ENCODE peak calls at places on chromosomes 11 and 22, in nine cellular contexts. K is activated CD8-positive, alpha-beta memory T cell treated with anti-CD3 and anti-CD28 coated beads, Interleukin-2, amount 50 U/mL, for 48 hours; A is stimulated activated CD4-positive, alpha-beta T cell treated with anti-CD3 and anti-CD28 coated beads, Interleukin-12 subunit alpha, Interleukin-12 subunit beta, amount 100 ng/mL, for 24 hours; F is NCI-H460; L is fibroblast of villous mesenchyme; M is M059J; C is NCI-H345; D is amygdala; Z is heart left ventricle. P is an unnamed sample.
A peak's percentile ranks its signal among the peaks of the same experiment; 100 is the strongest.

GRCh38 chr22:46934746-46935491 is 172.5 kb downstream of the TBC1D22A start:
- DNase-seq in K (peak; percentile 53), A (no peak), F (peak; percentile 29), L (peak; percentile 97), M (peak; percentile 92), C (no peak), D (no peak), Z (no peak), P (peak; percentile 95)

GRCh38 chr11:85947431-85948272 is 92.5 kb downstream of the CCDC83 start:
- DNase-seq in K (no peak), A (peak; percentile 22), F (no peak), L (peak; percentile 93), M (peak; percentile 89), C (no peak), D (no peak), Z (no peak), P (peak; percentile 95)

GRCh38 chr22:24730864-24731263 is 43.7 kb downstream of the PIWIL3 start:
- DNase-seq in K (no peak), A (no peak), F (no peak), L (peak; percentile 77), M (no peak), C (no peak), D (no peak), Z (no peak), P (no peak)

GRCh38 chr11:9002920-9003572 is 755 bp downstream of the NRIP3 start:
- DNase-seq in K (no peak), A (peak; percentile 9), F (no peak), L (no peak), M (peak; percentile 41), C (peak; percentile 44), D (no peak), Z (no peak), P (peak; percentile 24)

GRCh38 chr11:61701298-61701993 is 21.3 kb downstream of the DAGLA start:
- DNase-seq in K (no peak), A (no peak), F (no peak), L (peak; percentile 21), M (no peak), C (peak; percentile 75), D (no peak), Z (no peak), P (no peak)

GRCh38 chr11:103609117-103610066 is 427.0 kb upstream of the DDI1 start:
- DNase-seq in K (no peak), A (no peak), F (no peak), L (peak; percentile 93), M (peak; percentile 98), C (no peak), D (no peak), Z (no peak), P (peak; percentile 89)

GRCh38 chr22:25488244-25489020 is 76.0 kb upstream of the GRK3 start:
- DNase-seq in K (peak; percentile 78), A (peak; percentile 44), F (peak; percentile 17), L (peak; percentile 57), M (peak; percentile 92), C (peak; percentile 59), D (peak; percentile 2), Z (peak; percentile 83), P (peak; percentile 93)

GRCh38 chr11:128741511-128741910 is 47.6 kb downstream of the FLI1 start:
- DNase-seq in K (no peak), A (no peak), F (no peak), L (no peak), M (no peak), C (no peak), D (no peak), Z (no peak), P (no peak)

GRCh38 chr11:114812698-114813097 is 134.4 kb downstream of the NXPE2 start:
- DNase-seq in K (no peak), A (no peak), F (no peak), L (no peak), M (no peak), C (no peak), D (no peak), Z (no peak), P (no peak)

GRCh38 chr11:291281-292210 is 2.6 kb downstream of the PGGHG start:
- DNase-seq in K (no peak), A (no peak), F (no peak), L (no peak), M (no peak), C (no peak), D (no peak), Z (peak; percentile 54), P (no peak)

GRCh38 chr11:128757886-128758612 is 64.2 kb downstream of the FLI1 start:
- DNase-seq in K (peak; percentile 72), A (peak; percentile 43), F (no peak), L (no peak), M (no peak), C (no peak), D (no peak), Z (no peak), P (no peak)

GRCh38 chr22:40423246-40423753 is 52.9 kb downstream of the SGSM3 start:
- DNase-seq in K (no peak), A (no peak), F (no peak), L (no peak), M (no peak), C (no peak), D (no peak), Z (no peak), P (no peak)

GRCh38 chr11:111565111-111565720 is 24.7 kb downstream of the LAYN start:
- DNase-seq in K (peak; percentile 70), A (peak; percentile 61), F (peak; percentile 65), L (peak; percentile 83), M (peak; percentile 69), C (peak; percentile 66), D (peak; percentile 34), Z (no peak), P (peak; percentile 83)

GRCh38 chr11:46106530-46107407 is 14.5 kb downstream of the PHF21A start:
- DNase-seq in K (no peak), A (no peak), F (no peak), L (peak; percentile 65), M (no peak), C (no peak), D (no peak), Z (no peak), P (peak; percentile 44)

GRCh38 chr22:20561882-20562281 is 54.5 kb downstream of the MED15 start:
- DNase-seq in K (no peak), A (no peak), F (no peak), L (peak; percentile 41), M (no peak), C (no peak), D (no peak), Z (no peak), P (no peak)

GRCh38 chr22:48167238-48167637 is 1404.8 kb downstream of the TBC1D22A start:
- DNase-seq in K (no peak), A (no peak), F (no peak), L (no peak), M (no peak), C (no peak), D (no peak), Z (no peak), P (no peak)

GRCh38 chr11:72220696-72221363 is 3.7 kb upstream of the INPPL1 start:
- DNase-seq in K (peak; percentile 47), A (no peak), F (no peak), L (no peak), M (no peak), C (no peak), D (no peak), Z (no peak), P (no peak)

GRCh38 chr11:19370100-19370861 is 129.5 kb upstream of the E2F8 start:
- DNase-seq in K (no peak), A (no peak), F (no peak), L (peak; percentile 44), M (peak; percentile 37), C (no peak), D (no peak), Z (no peak), P (peak; percentile 83)

GRCh38 chr11:61524963-61525587 is 16.5 kb downstream of the LRRC10B start:
- DNase-seq in K (no peak), A (no peak), F (no peak), L (no peak), M (no peak), C (no peak), D (no peak), Z (no peak), P (no peak)

GRCh38 chr11:707817-708420 is 1.9 kb downstream of the EPS8L2 start:
- DNase-seq in K (no peak), A (no peak), F (no peak), L (no peak), M (peak; percentile 55), C (no peak), D (no peak), Z (peak; percentile 54), P (no peak)

GRCh38 chr22:49858827-49859226 is 5.2 kb downstream of the ZBED4 start:
- DNase-seq in K (no peak), A (no peak), F (no peak), L (no peak), M (no peak), C (no peak), D (no peak), Z (no peak), P (no peak)

GRCh38 chr11:10322830-10323792 is 18.2 kb downstream of the ADM start:
- DNase-seq in K (peak; percentile 72), A (no peak), F (peak; percentile 71), L (peak; percentile 93), M (peak; percentile 94), C (peak; percentile 59), D (no peak), Z (no peak), P (peak; percentile 94)